ENCODE peak calls at places on chromosomes 5 and 9, in five cellular contexts. J is sciatic nerve; N is dermis microvascular lymphatic vessel endothelial cell; G is HEK293T; E is activated CD8-positive, alpha-beta memory T cell treated with anti-CD3 and anti-CD28 coated beads for 1 hour. K is an unnamed sample.

GRCh38 chr5:39716532-39716971 is 291.8 kb upstream of the DAB2 start:
- DNase-seq in J (no peak), N (peak), G (peak), E (no peak), K (peak)

GRCh38 chr9:88971131-88971960 is 19.9 kb upstream of the S1PR3 start:
- DNase-seq in J (no peak), N (no peak), G (no peak), E (no peak), K (no peak)

GRCh38 chr9:127130661-127131538 is 8.5 kb upstream of the ANGPTL2 start:
- DNase-seq in J (peak), N (no peak), G (no peak), E (no peak), K (peak)

GRCh38 chr9:69204869-69205268 is 30.8 kb downstream of the TJP2 start:
- DNase-seq in J (no peak), N (peak), G (no peak), E (no peak), K (peak)

GRCh38 chr9:17318821-17319320 is 184.0 kb downstream of the CNTLN start:
- DNase-seq in J (no peak), N (no peak), G (no peak), E (no peak), K (no peak)

GRCh38 chr5:148915224-148915803 is 88.9 kb downstream of the ADRB2 start:
- DNase-seq in J (no peak), N (no peak), G (no peak), E (no peak), K (no peak)

GRCh38 chr9:133035669-133036068 is 4.9 kb downstream of the GTF3C5 start:
- DNase-seq in J (no peak), N (no peak), G (no peak), E (no peak), K (no peak)

GRCh38 chr9:32455738-32456137 is 70.3 kb downstream of the RIGI start:
- DNase-seq in J (no peak), N (no peak), G (no peak), E (no peak), K (no peak)

GRCh38 chr5:157322581-157322980 is 56.7 kb downstream of the CYFIP2 start:
- DNase-seq in J (no peak), N (no peak), G (no peak), E (no peak), K (no peak)

GRCh38 chr9:121222524-121223171 is 21.0 kb upstream of the RAB14 start:
- DNase-seq in J (no peak), N (peak), G (peak), E (no peak), K (no peak)

GRCh38 chr5:81749186-81749561 is 1.7 kb downstream of the SSBP2 start:
- DNase-seq in J (no peak), N (no peak), G (no peak), E (no peak), K (no peak)

GRCh38 chr9:34994429-34995287 is 5.1 kb downstream of the DNAJB5 start:
- DNase-seq in J (no peak), N (peak), G (peak), E (no peak), K (peak)